ENCODE peak calls at places on chromosomes 12 and 14, in four cellular contexts. One of them, this sample, is unnamed.

GRCh38 chr12:93323625-93324165 is 54.0 kb upstream of the NUDT4 start:
- DNase-seq in H1: no peak
- DNase-seq in IMR-90: peak
- DNase-seq in H9: no peak
- DNase-seq in this sample: no peak

GRCh38 chr14:22536853-22537338 is 52.1 kb downstream of the DAD1 start:
- DNase-seq in IMR-90: peak
- DNase-seq in H1: no peak
- DNase-seq in H9: no peak
- DNase-seq in this sample: peak

GRCh38 chr14:22650960-22651521 is 6.9 kb upstream of the OR6J1 start:
- DNase-seq in H1: no peak
- DNase-seq in H9: no peak
- DNase-seq in IMR-90: no peak
- DNase-seq in this sample: peak

GRCh38 chr12:74365178-74365964 is 172.3 kb upstream of the ATXN7L3B start:
- DNase-seq in IMR-90: peak
- DNase-seq in H9: peak
- DNase-seq in H1: peak
- DNase-seq in this sample: peak

GRCh38 chr12:8449293-8449944 is 6.3 kb upstream of the CLEC6A start:
- DNase-seq in H1: no peak
- DNase-seq in IMR-90: no peak
- DNase-seq in H9: peak
- DNase-seq in this sample: peak

GRCh38 chr14:52961060-52961639 is 10.3 kb upstream of the FERMT2 start:
- DNase-seq in IMR-90: peak
- DNase-seq in H1: peak
- DNase-seq in H9: peak
- DNase-seq in this sample: peak

GRCh38 chr12:43758247-43758727 is 303 bp downstream of the PUS7L start:
- DNase-seq in H1: peak
- DNase-seq in H9: no peak
- DNase-seq in IMR-90: peak
- DNase-seq in this sample: peak

GRCh38 chr12:121033625-121034349 is 5.3 kb downstream of the OASL start:
- DNase-seq in IMR-90: no peak
- DNase-seq in H1: no peak
- DNase-seq in H9: no peak
- DNase-seq in this sample: no peak

GRCh38 chr14:24051162-24051788 is 534 bp upstream of the CARMIL3 start:
- DNase-seq in IMR-90: no peak
- DNase-seq in H9: peak
- DNase-seq in H1: peak
- DNase-seq in this sample: peak

GRCh38 chr12:101027200-101027599 is 182.8 kb downstream of the SLC5A8 start:
- DNase-seq in H9: no peak
- DNase-seq in IMR-90: no peak
- DNase-seq in H1: no peak
- DNase-seq in this sample: peak

GRCh38 chr14:104556256-104557021 is 23.1 kb upstream of the C14orf180 start:
- DNase-seq in IMR-90: no peak
- DNase-seq in H1: no peak
- DNase-seq in H9: no peak
- DNase-seq in this sample: no peak

GRCh38 chr12:57237653-57237951 is 8.1 kb downstream of the SHMT2 start:
- DNase-seq in H9: no peak
- DNase-seq in H1: no peak
- DNase-seq in IMR-90: no peak
- DNase-seq in this sample: no peak

GRCh38 chr12:57093412-57094193 is 4.7 kb downstream of the NAB2 start:
- DNase-seq in H9: peak
- DNase-seq in H1: peak
- DNase-seq in IMR-90: peak
- DNase-seq in this sample: peak

GRCh38 chr12:46678441-46678840 is 147.4 kb downstream of the SLC38A4 start:
- DNase-seq in IMR-90: peak
- DNase-seq in H1: no peak
- DNase-seq in H9: no peak
- DNase-seq in this sample: no peak

GRCh38 chr12:71124833-71125460 is 32.9 kb downstream of the TSPAN8 start:
- DNase-seq in H1: no peak
- DNase-seq in IMR-90: no peak
- DNase-seq in H9: no peak
- DNase-seq in this sample: no peak
- H4K5ac ChIP-seq in H1: no peak
- H4K5ac ChIP-seq in IMR-90: no peak
- H4K5ac ChIP-seq in H9: no peak
- H4K5ac ChIP-seq in this sample: no peak

GRCh38 chr12:95977764-95978305 is 18.3 kb downstream of the HAL start:
- DNase-seq in H9: no peak
- DNase-seq in H1: no peak
- DNase-seq in IMR-90: no peak
- DNase-seq in this sample: no peak

GRCh38 chr12:95972832-95973465 is 23.2 kb downstream of the HAL start:
- DNase-seq in H9: no peak
- DNase-seq in H1: no peak
- DNase-seq in IMR-90: no peak
- DNase-seq in this sample: no peak

GRCh38 chr12:95974358-95974757 is 21.8 kb downstream of the HAL start:
- DNase-seq in H9: no peak
- DNase-seq in H1: no peak
- DNase-seq in IMR-90: no peak
- DNase-seq in this sample: no peak

GRCh38 chr12:95976416-95976832 is 19.7 kb downstream of the HAL start:
- DNase-seq in H9: no peak
- DNase-seq in IMR-90: peak
- DNase-seq in H1: no peak
- DNase-seq in this sample: peak

GRCh38 chr12:95975491-95975890 is 20.7 kb downstream of the HAL start:
- DNase-seq in H9: no peak
- DNase-seq in IMR-90: no peak
- DNase-seq in H1: no peak
- DNase-seq in this sample: no peak
- H3K9ac ChIP-seq in H9: no peak
- H3K9ac ChIP-seq in IMR-90: no peak
- H3K9ac ChIP-seq in H1: no peak
- H3K9ac ChIP-seq in this sample: no peak

GRCh38 chr14:63562414-63562813 is 19.2 kb upstream of the PPP2R5E start:
- DNase-seq in H1: no peak
- DNase-seq in IMR-90: no peak
- DNase-seq in H9: no peak
- DNase-seq in this sample: no peak
- H4K5ac ChIP-seq in H1: no peak
- H4K5ac ChIP-seq in IMR-90: no peak
- H4K5ac ChIP-seq in H9: no peak
- H4K5ac ChIP-seq in this sample: no peak

GRCh38 chr12:28689398-28690175 is 459.5 kb upstream of the FAR2 start:
- DNase-seq in H9: no peak
- DNase-seq in H1: no peak
- DNase-seq in IMR-90: no peak
- DNase-seq in this sample: no peak
- H3K9ac ChIP-seq in H9: no peak
- H3K9ac ChIP-seq in H1: no peak
- H3K9ac ChIP-seq in IMR-90: no peak
- H3K9ac ChIP-seq in this sample: no peak

DNA sequence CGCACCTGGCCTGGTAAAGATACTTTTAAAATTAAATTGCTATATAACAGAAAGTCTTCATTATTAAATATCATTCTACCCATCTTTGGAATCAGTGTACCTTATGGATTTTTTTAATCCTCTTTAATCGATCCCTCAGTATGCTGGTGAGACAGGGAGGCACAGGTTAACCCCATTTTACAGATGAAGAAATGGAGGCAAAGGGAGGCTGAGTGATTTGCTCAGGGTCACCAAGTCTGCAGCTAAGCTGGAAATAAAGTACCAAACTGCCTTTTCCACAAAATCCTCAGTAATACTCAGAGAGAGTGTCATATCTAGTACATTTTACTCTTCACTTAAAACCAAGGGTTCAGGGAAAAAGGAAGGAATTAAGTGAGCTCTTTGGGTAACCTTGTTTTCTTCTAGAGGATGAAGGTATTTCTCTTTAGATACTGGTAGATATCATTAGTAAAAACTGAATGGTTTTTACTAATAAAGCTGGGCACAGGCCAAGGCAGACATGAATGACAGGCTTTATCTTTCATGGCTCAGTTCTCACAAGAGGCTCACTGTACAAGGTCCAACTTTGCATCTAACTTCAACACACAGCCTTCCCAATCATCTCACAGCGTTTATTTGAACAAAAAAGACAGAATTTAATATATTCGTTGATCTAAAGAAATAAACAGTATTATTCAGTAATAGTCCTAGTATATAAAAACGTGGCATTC is 35.3 kb upstream of the TTC7B start:
- DNase-seq in H9: no peak
- DNase-seq in H1: peak
- DNase-seq in IMR-90: no peak
- DNase-seq in this sample: no peak
- H4K5ac ChIP-seq in H9: no peak
- H4K5ac ChIP-seq in H1: no peak
- H4K5ac ChIP-seq in IMR-90: no peak
- H4K5ac ChIP-seq in this sample: no peak

GRCh38 chr12:94873368-94874085 is 130.0 kb downstream of the NDUFA12 start:
- DNase-seq in IMR-90: no peak
- DNase-seq in H9: peak
- DNase-seq in H1: peak
- DNase-seq in this sample: peak
- H3K9ac ChIP-seq in IMR-90: no peak
- H3K9ac ChIP-seq in H9: no peak
- H3K9ac ChIP-seq in H1: no peak
- H3K9ac ChIP-seq in this sample: peak

DNA sequence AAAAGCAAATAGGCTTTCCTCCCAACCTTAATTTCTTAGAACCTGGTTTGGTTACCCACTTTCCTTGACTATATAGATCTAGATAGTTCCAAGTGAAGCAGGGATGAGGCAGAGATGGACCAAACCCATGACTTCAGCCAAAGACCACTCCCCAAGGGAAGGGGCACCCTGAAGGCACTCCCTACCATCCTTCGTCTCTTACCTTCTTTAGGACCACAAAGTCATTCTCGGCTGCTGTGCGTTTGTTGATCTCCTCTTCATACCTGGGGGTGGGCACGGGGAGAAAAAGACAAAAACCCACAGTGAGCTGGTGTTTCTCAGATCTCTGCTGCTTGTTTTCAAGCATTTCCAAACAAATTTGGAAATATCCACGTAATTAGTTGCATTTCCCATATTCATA is 3.4 kb downstream of the KRT4 start:
- DNase-seq in IMR-90: no peak
- DNase-seq in H9: no peak
- DNase-seq in H1: no peak
- DNase-seq in this sample: no peak
- H4K5ac ChIP-seq in IMR-90: no peak
- H4K5ac ChIP-seq in H9: no peak
- H4K5ac ChIP-seq in H1: no peak
- H4K5ac ChIP-seq in this sample: no peak

GRCh38 chr14:75457648-75458165 is 29.9 kb downstream of the JDP2 start:
- DNase-seq in H1: no peak
- DNase-seq in H9: no peak
- DNase-seq in IMR-90: no peak
- DNase-seq in this sample: no peak

GRCh38 chr14:75457024-75457390 is 29.2 kb downstream of the JDP2 start:
- DNase-seq in IMR-90: no peak
- DNase-seq in H9: no peak
- DNase-seq in H1: no peak
- DNase-seq in this sample: peak

GRCh38 chr14:75458305-75458704 is 30.5 kb downstream of the JDP2 start:
- DNase-seq in H1: no peak
- DNase-seq in IMR-90: no peak
- DNase-seq in H9: no peak
- DNase-seq in this sample: no peak

GRCh38 chr14:75454963-75455546 is 27.2 kb downstream of the JDP2 start:
- DNase-seq in H1: no peak
- DNase-seq in IMR-90: peak
- DNase-seq in H9: no peak
- DNase-seq in this sample: peak

GRCh38 chr14:75456069-75457023 is 28.5 kb downstream of the JDP2 start:
- DNase-seq in H9: no peak
- DNase-seq in H1: no peak
- DNase-seq in IMR-90: no peak
- DNase-seq in this sample: no peak
- H3K9ac ChIP-seq in H9: no peak
- H3K9ac ChIP-seq in H1: peak
- H3K9ac ChIP-seq in IMR-90: no peak
- H3K9ac ChIP-seq in this sample: no peak

DNA sequence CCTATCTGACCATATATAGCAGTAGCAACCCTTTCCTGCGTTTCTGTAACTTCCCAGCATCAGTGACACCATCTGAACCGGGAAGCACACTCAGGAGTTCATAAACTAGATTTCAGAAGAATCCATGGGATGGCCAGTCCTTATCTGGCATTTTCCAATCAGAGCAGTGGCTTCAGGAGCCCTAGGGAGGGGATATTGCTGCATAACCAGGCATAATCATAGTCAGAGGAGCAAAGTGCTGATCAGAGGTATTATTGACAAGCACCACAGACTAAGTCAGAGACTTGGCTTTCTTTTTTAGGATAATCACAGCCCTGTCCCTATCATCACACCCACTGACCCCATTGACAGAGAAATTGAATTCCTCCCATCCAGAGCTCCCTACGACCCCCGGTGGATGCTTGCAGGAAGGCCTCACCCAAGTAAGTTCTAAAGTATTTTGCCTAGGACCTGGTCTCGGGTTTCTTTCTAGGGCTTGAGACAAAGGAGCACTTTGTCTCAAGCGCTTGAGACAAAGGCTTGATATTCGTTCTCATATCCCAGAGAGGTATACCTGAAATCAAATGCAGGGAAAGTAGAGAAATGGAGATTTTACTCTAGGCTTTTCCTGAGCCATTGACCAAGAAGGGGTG is 55.1 kb downstream of the FOXN4 start:
- DNase-seq in H1: no peak
- DNase-seq in H9: no peak
- DNase-seq in IMR-90: no peak
- DNase-seq in this sample: no peak
- H4K5ac ChIP-seq in H1: no peak
- H4K5ac ChIP-seq in H9: no peak
- H4K5ac ChIP-seq in IMR-90: no peak
- H4K5ac ChIP-seq in this sample: no peak

DNA sequence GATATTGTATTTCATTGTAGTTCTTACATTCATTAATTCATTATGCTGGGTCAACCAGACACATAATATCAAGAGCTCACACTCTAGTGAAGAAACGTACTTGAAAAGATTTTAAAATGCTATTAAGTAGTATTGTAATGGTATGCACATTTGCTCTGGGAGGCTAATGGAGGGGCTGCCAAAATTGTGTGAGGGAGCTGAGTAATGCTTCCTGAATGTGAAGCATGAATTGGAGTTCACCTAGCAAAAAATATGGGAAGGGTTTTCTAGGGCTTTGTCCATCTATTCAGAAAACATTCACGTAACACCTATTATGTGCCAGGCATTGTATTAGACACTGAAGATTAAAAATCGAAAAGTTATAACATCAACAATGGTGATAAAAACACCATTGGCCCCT is 403.8 kb upstream of the PDE3A start:
- DNase-seq in H9: no peak
- DNase-seq in H1: no peak
- DNase-seq in IMR-90: no peak
- DNase-seq in this sample: no peak
- H3K9ac ChIP-seq in H9: no peak
- H3K9ac ChIP-seq in H1: no peak
- H3K9ac ChIP-seq in IMR-90: no peak
- H3K9ac ChIP-seq in this sample: no peak

This sample was measured in mesendoderm.